ENCODE peak calls at places on chromosomes 7 and 10, in six cellular contexts. F is astrocyte of the spinal cord, I is heart right ventricle, D is BJ, G is mammary epithelial cell, K is ascending aorta. V is an unnamed sample.

GRCh38 chr7:106504620-106505019 is 156.3 kb downstream of the CCDC71L start:
- DNase-seq in F (peak), I (no peak), D (no peak), G (peak), K (no peak), V (no peak)

GRCh38 chr7:148264933-148265557 is 325.5 kb upstream of the C7orf33 start:
- DNase-seq in F (peak), I (no peak), D (no peak), G (peak), K (no peak), V (no peak)

GRCh38 chr10:112915590-112916572 is 34.2 kb upstream of the TCF7L2 start:
- DNase-seq in F (peak), I (no peak), D (no peak), G (peak), K (no peak), V (no peak)

GRCh38 chr10:88232029-88232895 is 350.9 kb downstream of the RNLS start:
- DNase-seq in F (peak), I (peak), D (no peak), G (no peak), K (peak), V (no peak)

GRCh38 chr7:8060241-8060640 is 91.6 kb downstream of the GLCCI1 start:
- DNase-seq in F (peak), I (no peak), D (no peak), G (no peak), K (no peak), V (no peak)

GRCh38 chr10:132970641-132971438 is 28.5 kb upstream of the CFAP46 start:
- DNase-seq in F (no peak), I (no peak), D (no peak), G (no peak), K (no peak), V (no peak)

GRCh38 chr10:9734218-9734617 is 1283.5 kb upstream of the CELF2 start:
- DNase-seq in F (no peak), I (no peak), D (no peak), G (no peak), K (no peak), V (no peak)

GRCh38 chr7:7122033-7122478 is 60.3 kb upstream of the C1GALT1 start:
- DNase-seq in F (peak), I (no peak), D (no peak), G (no peak), K (no peak), V (no peak)

GRCh38 chr10:49360271-49361177 is 35.4 kb downstream of the DRGX start:
- DNase-seq in F (no peak), I (peak), D (no peak), G (no peak), K (no peak), V (no peak)

GRCh38 chr10:20893297-20893696 is 3.8 kb downstream of the NEBL start:
- DNase-seq in F (no peak), I (no peak), D (no peak), G (no peak), K (no peak), V (no peak)

GRCh38 chr10:133565441-133566294 is at the start of gene SYCE1:
- DNase-seq in F (no peak), I (peak), D (peak), G (no peak), K (no peak), V (no peak)

GRCh38 chr10:82814635-82815034 is 939.6 kb downstream of the NRG3 start:
- DNase-seq in F (peak), I (no peak), D (no peak), G (peak), K (no peak), V (no peak)

GRCh38 chr10:88392222-88392621 is 190.9 kb downstream of the RNLS start:
- DNase-seq in F (no peak), I (no peak), D (no peak), G (peak), K (no peak), V (no peak)

GRCh38 chr10:91163709-91164474 is 56.6 kb upstream of the PCGF5 start:
- DNase-seq in F (peak), I (peak), D (peak), G (peak), K (peak), V (peak)

GRCh38 chr10:29616542-29616941 is 18.2 kb downstream of the SVIL start:
- DNase-seq in F (no peak), I (no peak), D (no peak), G (no peak), K (no peak), V (no peak)

GRCh38 chr7:16066805-16067459 is 354.4 kb downstream of the CRPPA start:
- DNase-seq in F (no peak), I (no peak), D (no peak), G (no peak), K (no peak), V (no peak)

GRCh38 chr10:112769611-112770370 is 180.3 kb upstream of the TCF7L2 start:
- DNase-seq in F (no peak), I (no peak), D (no peak), G (no peak), K (no peak), V (no peak)

GRCh38 chr10:33162248-33162575 is 172.3 kb downstream of the NRP1 start:
- DNase-seq in F (no peak), I (no peak), D (no peak), G (no peak), K (no peak), V (no peak)

GRCh38 chr7:22627136-22627535 is 99.9 kb upstream of the IL6 start:
- DNase-seq in F (peak), I (no peak), D (no peak), G (no peak), K (no peak), V (no peak)

GRCh38 chr10:114681542-114681941 is 23.5 kb upstream of the ABLIM1 start:
- DNase-seq in F (peak), I (peak), D (no peak), G (peak), K (no peak), V (no peak)

GRCh38 chr10:102718220-102718619 is 3.8 kb downstream of the SFXN2 start:
- DNase-seq in F (peak), I (peak), D (no peak), G (no peak), K (no peak), V (no peak)

GRCh38 chr10:124744047-124744687 is at the start of gene FAM53B:
- DNase-seq in F (peak), I (peak), D (no peak), G (peak), K (no peak), V (no peak)

GRCh38 chr10:34956756-34957155 is 133.4 kb downstream of the CUL2 start:
- DNase-seq in F (no peak), I (no peak), D (no peak), G (no peak), K (no peak), V (no peak)

GRCh38 chr7:101939136-101939695 is 121.8 kb downstream of the CUX1 start:
- DNase-seq in F (no peak), I (no peak), D (no peak), G (no peak), K (no peak), V (no peak)

GRCh38 chr10:71864861-71865473 is 13.9 kb upstream of the PSAP start:
- DNase-seq in F (peak), I (no peak), D (no peak), G (peak), K (no peak), V (no peak)

GRCh38 chr10:44895280-44895679 is 15.9 kb upstream of the TMEM72 start:
- DNase-seq in F (no peak), I (no peak), D (no peak), G (no peak), K (no peak), V (no peak)

DNA sequence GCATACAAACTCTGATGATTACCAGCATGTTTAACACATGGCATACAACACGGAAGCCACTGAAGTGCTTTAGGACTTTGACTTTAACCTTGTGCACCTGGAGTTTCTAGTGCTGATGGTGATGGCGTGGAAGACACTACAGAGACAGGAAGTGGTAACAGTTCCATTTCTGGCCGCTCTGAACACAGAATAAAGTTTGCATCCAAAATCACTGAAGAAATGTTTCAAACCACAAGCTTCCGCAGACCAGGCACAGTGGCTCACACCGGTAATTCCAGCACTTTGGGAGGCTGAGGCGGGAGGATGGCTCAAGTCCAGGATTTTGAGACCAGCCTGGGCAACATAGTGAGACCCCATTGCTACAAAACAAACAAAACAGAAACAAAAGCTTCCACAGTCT is 40.3 kb upstream of the TNPO3 start:
- DNase-seq in F (no peak), I (no peak), D (no peak), G (no peak), K (no peak), V (no peak)
- H3K4me3 ChIP-seq in F (no peak), I (no peak), D (no peak), G (no peak), K (no peak), V (no peak)

GRCh38 chr7:27433581-27433980 is 191.0 kb downstream of the EVX1 start:
- DNase-seq in F (no peak), I (no peak), D (no peak), G (no peak), K (no peak), V (no peak)

GRCh38 chr7:27431465-27431864 is 188.9 kb downstream of the EVX1 start:
- DNase-seq in F (no peak), I (no peak), D (no peak), G (no peak), K (no peak), V (no peak)

GRCh38 chr7:27435461-27435860 is 192.9 kb downstream of the EVX1 start:
- DNase-seq in F (peak), I (no peak), D (no peak), G (no peak), K (no peak), V (peak)

GRCh38 chr7:27438878-27439589 is 196.4 kb downstream of the EVX1 start:
- DNase-seq in F (no peak), I (no peak), D (no peak), G (no peak), K (no peak), V (no peak)

GRCh38 chr7:27434729-27435400 is 192.3 kb downstream of the EVX1 start:
- DNase-seq in F (peak), I (no peak), D (no peak), G (no peak), K (no peak), V (no peak)
- TF ChIP-seq CTCF in F (peak), I (peak), D (peak), G (no peak), K (no peak), V (peak)

GRCh38 chr7:12637819-12638592 is 49.4 kb upstream of the ARL4A start:
- DNase-seq in F (no peak), I (no peak), D (no peak), G (no peak), K (no peak), V (peak)
- H3K4me3 ChIP-seq in F (no peak), I (no peak), D (no peak), G (no peak), K (no peak), V (no peak)

DNA sequence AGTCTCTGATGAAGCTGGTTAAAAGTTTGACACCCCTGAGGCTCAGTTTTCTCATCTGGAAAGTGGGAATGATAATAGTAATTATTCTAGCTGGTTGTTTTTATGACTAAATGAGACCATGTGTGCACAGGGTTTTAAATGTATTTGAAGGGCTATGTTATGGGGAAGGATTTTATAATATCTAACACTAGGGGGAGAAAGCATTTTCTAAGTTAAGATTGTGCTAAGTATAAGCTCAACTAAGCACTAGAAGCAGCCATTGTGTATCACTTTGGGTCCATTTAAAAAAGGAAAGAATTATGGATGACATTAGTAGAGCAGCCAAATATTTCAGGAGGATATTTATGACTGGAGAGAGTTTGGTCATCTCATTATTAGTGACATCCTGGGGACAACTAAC is 49.5 kb upstream of the CREB5 start:
- DNase-seq in F (no peak), I (no peak), D (no peak), G (no peak), K (no peak), V (no peak)
- TF ChIP-seq CTCF in F (peak), I (no peak), D (peak), G (peak), K (no peak), V (peak)